ENCODE peak calls at places on chromosomes 12 and 14, in ten cellular contexts. L, B, Y, I, S, J, P, U, V and G are unnamed samples.

GRCh38 chr12:122862872-122863701 is 27.8 kb downstream of the HIP1R start:
- DNase-seq in L (peak; percentile 83), B (no peak), Y (peak; percentile 94), I (peak; percentile 22), S (no peak), J (peak; percentile 68), P (no peak), U (no peak), V (no peak), G (no peak)

GRCh38 chr12:125683748-125684381 is 618.6 kb downstream of the AACS start:
- DNase-seq in L (peak; percentile 59), B (no peak), Y (no peak), I (peak; percentile 66), S (no peak), J (no peak), P (no peak), U (no peak), V (no peak), G (no peak)

GRCh38 chr14:99035268-99035667 is 236.7 kb downstream of the BCL11B start:
- DNase-seq in L (peak; percentile 65), B (no peak), Y (no peak), I (no peak), S (peak; percentile 47), J (no peak), P (no peak), U (peak; percentile 48), V (peak; percentile 14), G (no peak)

GRCh38 chr14:50822501-50823042 is 8.4 kb downstream of the NIN start:
- DNase-seq in L (no peak), B (no peak), Y (no peak), I (no peak), S (no peak), J (no peak), P (no peak), U (no peak), V (no peak), G (no peak)

GRCh38 chr12:57085999-57086950 is 2.6 kb upstream of the NAB2 start:
- DNase-seq in L (peak; percentile 76), B (no peak), Y (peak; percentile 65), I (peak; percentile 72), S (peak; percentile 83), J (peak; percentile 46), P (peak; percentile 26), U (peak; percentile 77), V (peak; percentile 87), G (no peak)

GRCh38 chr14:29709490-29709889 is 218.2 kb downstream of the PRKD1 start:
- DNase-seq in L (no peak), B (no peak), Y (no peak), I (no peak), S (peak; percentile 66), J (no peak), P (no peak), U (no peak), V (peak; percentile 76), G (no peak)

GRCh38 chr14:104742586-104743455 is 10.1 kb upstream of the SIVA1 start:
- DNase-seq in L (no peak), B (no peak), Y (no peak), I (no peak), S (no peak), J (no peak), P (no peak), U (peak; percentile 25), V (no peak), G (no peak)

GRCh38 chr12:48917857-48918537 is 7.3 kb downstream of the FKBP11 start:
- DNase-seq in L (no peak), B (peak; percentile 53), Y (no peak), I (no peak), S (peak; percentile 21), J (no peak), P (no peak), U (no peak), V (no peak), G (peak; percentile 21)

GRCh38 chr12:843609-844008 is 91.2 kb downstream of the WNK1 start:
- DNase-seq in L (no peak), B (no peak), Y (no peak), I (no peak), S (peak; percentile 49), J (no peak), P (no peak), U (no peak), V (peak; percentile 46), G (no peak)

GRCh38 chr12:100234166-100234565 is 32.7 kb downstream of the DEPDC4 start:
- DNase-seq in L (no peak), B (no peak), Y (no peak), I (no peak), S (no peak), J (peak; percentile 25), P (no peak), U (no peak), V (peak; percentile 40), G (no peak)

GRCh38 chr12:91767237-91767636 is 378.4 kb downstream of the BTG1 start:
- DNase-seq in L (no peak), B (no peak), Y (no peak), I (no peak), S (no peak), J (no peak), P (no peak), U (no peak), V (no peak), G (no peak)

GRCh38 chr14:59333668-59334067 is 131.5 kb downstream of the GPR135 start:
- DNase-seq in L (no peak), B (no peak), Y (peak; percentile 72), I (no peak), S (peak; percentile 96), J (no peak), P (no peak), U (no peak), V (peak; percentile 96), G (no peak)

GRCh38 chr14:100994082-100994481 is 90.6 kb upstream of the RTL1 start:
- DNase-seq in L (no peak), B (no peak), Y (no peak), I (no peak), S (no peak), J (no peak), P (no peak), U (no peak), V (peak; percentile 40), G (no peak)

GRCh38 chr14:92105073-92105844 is 1.1 kb downstream of the ATXN3 start:
- DNase-seq in L (no peak), B (no peak), Y (no peak), I (no peak), S (peak; percentile 77), J (no peak), P (no peak), U (no peak), V (peak; percentile 55), G (no peak)

GRCh38 chr14:99615497-99616245 is 11.7 kb upstream of the CCDC85C start:
- DNase-seq in L (no peak), B (no peak), Y (no peak), I (no peak), S (no peak), J (no peak), P (no peak), U (no peak), V (peak; percentile 68), G (no peak)

GRCh38 chr14:105968291-105968690 is 441.9 kb downstream of the TMEM121 start:
- DNase-seq in L (no peak), B (no peak), Y (no peak), I (no peak), S (no peak), J (no peak), P (no peak), U (no peak), V (no peak), G (no peak)
- H3K9me3 ChIP-seq in L (no peaks in the 10 kb centered on the region), B (no peaks in the 10 kb centered on the region), Y (no peaks in the 10 kb centered on the region), I (no peaks in the 10 kb centered on the region), S (no peaks in the 10 kb centered on the region), J (no peaks in the 10 kb centered on the region), P (no peaks in the 10 kb centered on the region), U (no peaks in the 10 kb centered on the region), V (no peaks in the 10 kb centered on the region), G (no peaks in the 10 kb centered on the region)

DNA sequence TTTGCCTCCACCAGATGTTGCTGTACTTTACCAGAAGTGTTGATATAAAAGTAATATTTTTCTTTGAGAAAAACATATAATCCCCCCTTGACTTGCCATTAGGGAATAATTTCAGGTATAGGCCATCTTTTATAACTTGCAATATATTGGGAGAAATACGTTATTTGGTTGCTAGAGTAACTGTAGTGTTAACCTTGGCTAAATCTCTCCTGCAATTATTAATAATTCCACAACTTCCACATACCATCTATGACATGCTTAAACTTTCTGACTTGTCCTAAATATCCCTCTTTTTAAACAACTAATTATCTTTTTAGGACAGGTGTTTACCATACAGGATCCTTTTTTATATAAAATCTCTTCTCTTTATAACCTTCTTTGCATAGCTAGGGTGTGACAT is 1048.2 kb downstream of the SLC16A7 start:
- DNase-seq in L (no peak), B (no peak), Y (no peak), I (no peak), S (no peak), J (no peak), P (no peak), U (no peak), V (no peak), G (no peak)
- H3K9me3 ChIP-seq in L (peaks cover 8% of the 10 kb centered on the region), B (no peaks in the 10 kb centered on the region), Y (peaks cover 5% of the 10 kb centered on the region), I (peaks cover 5% of the 10 kb centered on the region), S (peaks cover 38% of the 10 kb centered on the region), J (peaks cover 3% of the 10 kb centered on the region), P (peaks cover 3% of the 10 kb centered on the region), U (peaks cover 25% of the 10 kb centered on the region), V (no peaks in the 10 kb centered on the region), G (no peaks in the 10 kb centered on the region)

GRCh38 chr12:128121424-128121823 is 145.5 kb upstream of the TMEM132C start:
- DNase-seq in L (no peak), B (no peak), Y (no peak), I (no peak), S (no peak), J (no peak), P (no peak), U (no peak), V (no peak), G (no peak)
- H3K9me3 ChIP-seq in L (no peaks in the 10 kb centered on the region), B (no peaks in the 10 kb centered on the region), Y (no peaks in the 10 kb centered on the region), I (peaks cover 3% of the 10 kb centered on the region), S (no peaks in the 10 kb centered on the region), J (no peaks in the 10 kb centered on the region), P (no peaks in the 10 kb centered on the region), U (no peaks in the 10 kb centered on the region), V (peaks cover 6% of the 10 kb centered on the region), G (no peaks in the 10 kb centered on the region)

GRCh38 chr14:65853407-65853955 is 441.0 kb downstream of the FUT8 start:
- DNase-seq in L (no peak), B (no peak), Y (no peak), I (no peak), S (no peak), J (no peak), P (no peak), U (no peak), V (no peak), G (no peak)

GRCh38 chr14:65849096-65849495 is 436.6 kb downstream of the FUT8 start:
- DNase-seq in L (no peak), B (no peak), Y (no peak), I (no peak), S (no peak), J (no peak), P (no peak), U (no peak), V (no peak), G (no peak)

GRCh38 chr14:65849558-65849957 is 437.0 kb downstream of the FUT8 start:
- DNase-seq in L (no peak), B (no peak), Y (no peak), I (no peak), S (no peak), J (no peak), P (no peak), U (no peak), V (no peak), G (no peak)

GRCh38 chr14:65852689-65853088 is 440.2 kb downstream of the FUT8 start:
- DNase-seq in L (no peak), B (no peak), Y (no peak), I (no peak), S (no peak), J (no peak), P (no peak), U (no peak), V (no peak), G (no peak)

GRCh38 chr14:65850429-65851145 is 438.1 kb downstream of the FUT8 start:
- DNase-seq in L (no peak), B (peak; percentile 22), Y (no peak), I (peak; percentile 23), S (no peak), J (no peak), P (peak; percentile 12), U (no peak), V (no peak), G (peak; percentile 20)
- H3K9me3 ChIP-seq in L (no peaks in the 10 kb centered on the region), B (no peaks in the 10 kb centered on the region), Y (no peaks in the 10 kb centered on the region), I (no peaks in the 10 kb centered on the region), S (no peaks in the 10 kb centered on the region), J (no peaks in the 10 kb centered on the region), P (no peaks in the 10 kb centered on the region), U (no peaks in the 10 kb centered on the region), V (no peaks in the 10 kb centered on the region), G (peaks cover 5% of the 10 kb centered on the region)